ENCODE peak calls at places on chromosomes 12 and 14, in four cellular contexts. V, X, E and Y are unnamed samples.

GRCh38 chr14:92686763-92687427 is 61.5 kb downstream of the LGMN start:
- DNase-seq in V (peak; percentile 89), X (peak; percentile 80), E (peak; percentile 35), Y (peak; percentile 94)

GRCh38 chr12:98751580-98752115 is 106.6 kb downstream of the APAF1 start:
- DNase-seq in V (no peak), X (no peak), E (no peak), Y (no peak)

GRCh38 chr12:89098390-89099102 is 253.8 kb downstream of the DUSP6 start:
- DNase-seq in V (peak; percentile 71), X (peak; percentile 30), E (no peak), Y (peak; percentile 13)

GRCh38 chr14:33943081-33943480 is 7.8 kb downstream of the EGLN3 start:
- DNase-seq in V (peak; percentile 80), X (no peak), E (no peak), Y (no peak)

GRCh38 chr12:104634852-104635251 is 178.1 kb downstream of the CHST11 start:
- DNase-seq in V (no peak), X (no peak), E (no peak), Y (no peak)

GRCh38 chr12:111687255-111687654 is 1.4 kb downstream of the ACAD10 start:
- DNase-seq in V (no peak), X (no peak), E (no peak), Y (no peak)

GRCh38 chr12:63420206-63420644 is 248.1 kb downstream of the DPY19L2 start:
- DNase-seq in V (peak; percentile 72), X (peak; percentile 15), E (peak; percentile 6), Y (peak; percentile 80)

GRCh38 chr12:54082402-54082892 is 28.8 kb downstream of the HOXC4 start:
- DNase-seq in V (peak; percentile 19), X (no peak), E (no peak), Y (peak; percentile 78)

GRCh38 chr12:1575287-1575798 is 19.0 kb downstream of the FBXL14 start:
- DNase-seq in V (no peak), X (no peak), E (no peak), Y (no peak)

GRCh38 chr14:97218713-97219355 is 421.7 kb downstream of the VRK1 start:
- DNase-seq in V (peak; percentile 65), X (no peak), E (peak; percentile 8), Y (no peak)

GRCh38 chr14:90660865-90661570 is 155.2 kb downstream of the TTC7B start:
- DNase-seq in V (no peak), X (peak; percentile 48), E (no peak), Y (no peak)

GRCh38 chr12:8989425-8989824 is at the start of gene KLRG1:
- DNase-seq in V (no peak), X (no peak), E (no peak), Y (no peak)

GRCh38 chr12:49990269-49990668 is 17.5 kb downstream of the AQP6 start:
- DNase-seq in V (no peak), X (no peak), E (no peak), Y (no peak)

GRCh38 chr14:50599700-50600444 is 39.9 kb downstream of the ATL1 start:
- DNase-seq in V (peak; percentile 57), X (no peak), E (no peak), Y (no peak)

GRCh38 chr12:69007166-69007857 is 74.3 kb upstream of the CPM start:
- DNase-seq in V (peak; percentile 68), X (no peak), E (no peak), Y (no peak)

GRCh38 chr14:62143235-62143634 is 381.0 kb downstream of the SNAPC1 start:
- DNase-seq in V (peak; percentile 26), X (no peak), E (no peak), Y (no peak)

GRCh38 chr14:41570415-41571155 is 36.1 kb upstream of the LRFN5 start:
- DNase-seq in V (no peak), X (no peak), E (no peak), Y (no peak)